ENCODE peak calls at places on chromosomes 12 and 14, in ten cellular contexts. T is fibroblast of mammary gland, M is left ventricle myocardium inferior, W is Calu3, R is AG09319, B is epithelial cell of esophagus, E is kidney epithelial cell, K is cardiac muscle cell, S is A549, N is neural crest cell. V is an unnamed sample.

GRCh38 chr12:79933043-79933442 is 1.9 kb downstream of the PPP1R12A start:
- DNase-seq in N (no peak), K (no peak), E (no peak), W (no peak), S (no peak), B (no peak), M (no peak), T (no peak), R (no peak), V (no peak)

GRCh38 chr12:89573081-89573810 is 47.4 kb upstream of the POC1B start:
- DNase-seq in M (no peak), R (no peak), B (no peak), K (no peak), T (peak; percentile 25), E (no peak), W (no peak), S (no peak), N (no peak), V (no peak)

GRCh38 chr12:68158427-68158826 is 1.1 kb downstream of the IFNG start:
- DNase-seq in B (peak; percentile 56), N (no peak), T (peak; percentile 28), S (peak; percentile 15), R (no peak), K (peak; percentile 28), W (peak; percentile 18), M (no peak), E (no peak), V (no peak)

GRCh38 chr12:57517187-57517586 is 3.1 kb downstream of the DDIT3 start:
- DNase-seq in T (peak; percentile 82), N (no peak), M (no peak), W (no peak), B (peak; percentile 52), S (peak; percentile 51), K (no peak), R (no peak), E (no peak), V (no peak)

GRCh38 chr12:52054838-52055741 is 3.8 kb downstream of the NR4A1 start:
- DNase-seq in E (no peak), M (no peak), S (peak; percentile 65), W (no peak), B (no peak), K (no peak), R (no peak), T (no peak), N (no peak), V (no peak)

GRCh38 chr12:121494093-121494787 is 86.6 kb downstream of the KDM2B start:
- DNase-seq in E (no peak), B (peak; percentile 37), N (peak; percentile 63), M (peak; percentile 37), S (peak; percentile 49), K (peak; percentile 50), W (peak; percentile 68), R (no peak), T (peak; percentile 45), V (peak; percentile 64)

GRCh38 chr12:6850796-6851152 is 312 bp downstream of the CDCA3 start:
- DNase-seq in T (no peak), B (no peak), S (no peak), R (no peak), K (no peak), N (no peak), W (no peak), E (no peak), M (no peak), V (no peak)

GRCh38 chr12:121132601-121133481 is at the start of gene P2RX7:
- DNase-seq in E (peak; percentile 47), B (peak; percentile 98), N (no peak), R (no peak), W (peak; percentile 69), S (peak; percentile 49), M (peak; percentile 80), T (peak; percentile 58), K (peak; percentile 39), V (peak; percentile 34)

GRCh38 chr14:77041837-77042557 is 13.5 kb upstream of the IRF2BPL start:
- DNase-seq in T (peak; percentile 97), B (peak; percentile 84), E (no peak), N (no peak), S (no peak), W (no peak), K (peak; percentile 8), M (peak; percentile 63), R (peak; percentile 74), V (no peak)

DNA sequence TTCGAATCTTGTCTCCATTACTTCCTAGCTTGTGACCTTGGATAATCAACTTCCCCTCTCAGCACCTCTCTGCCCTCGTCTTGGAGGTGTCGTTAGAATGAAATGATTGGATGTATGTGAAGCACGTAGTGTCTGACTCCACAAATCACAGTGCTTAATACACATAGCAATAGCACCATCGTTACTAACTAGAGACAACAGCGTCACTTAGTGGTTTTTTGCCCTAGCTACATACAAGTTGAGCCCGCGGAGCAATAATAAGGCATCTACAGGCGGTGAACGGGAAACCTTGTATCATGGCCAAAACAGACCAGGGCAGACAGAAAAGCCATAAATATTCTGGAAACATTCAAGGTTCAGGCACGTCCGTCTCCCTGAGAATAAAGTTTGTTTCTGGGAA is 154.9 kb downstream of the ASCL4 start:
- DNase-seq in N (no peak), K (peak; percentile 38), W (no peak), T (peak; percentile 31), M (no peak), R (no peak), B (peak; percentile 30), S (peak; percentile 80), E (no peak), V (no peak)
- TF ChIP-seq CTCF in N (peak; percentile 57), K (peak; percentile 15), W (no peak), T (peak; percentile 22), M (peak; percentile 19), R (peak; percentile 5), B (peak; percentile 28), S (peak; percentile 41), E (no peak), V (peak; percentile 36)

GRCh38 chr14:89237923-89238529 is 179.0 kb downstream of the FOXN3 start:
- DNase-seq in N (no peak), K (no peak), M (no peak), E (no peak), T (peak; percentile 29), W (no peak), R (peak; percentile 8), B (peak; percentile 26), S (peak; percentile 19), V (no peak)
- TF ChIP-seq CTCF in N (peak; percentile 50), K (peak; percentile 54), M (peak; percentile 48), E (peak; percentile 25), T (peak; percentile 46), W (no peak), R (peak; percentile 43), B (peak; percentile 52), S (peak; percentile 36), V (no peak)

GRCh38 chr12:64077922-64078321 is 144.2 kb downstream of the KICS2 start:
- DNase-seq in R (no peak), K (no peak), W (no peak), E (no peak), B (peak; percentile 26), M (no peak), S (peak; percentile 34), N (no peak), T (no peak), V (no peak)
- TF ChIP-seq CTCF in R (peak; percentile 10), K (peak; percentile 41), W (peak; percentile 31), E (peak; percentile 23), B (peak; percentile 51), M (peak; percentile 40), S (peak; percentile 25), N (peak; percentile 55), T (peak; percentile 47), V (peak; percentile 14)

GRCh38 chr12:113060336-113060960 is 3.9 kb downstream of the DTX1 start:
- DNase-seq in W (no peak), K (no peak), S (no peak), E (no peak), N (no peak), R (no peak), B (no peak), T (no peak), M (no peak), V (no peak)

GRCh38 chr12:113063396-113064350 is 7.1 kb downstream of the DTX1 start:
- DNase-seq in E (no peak), T (no peak), S (no peak), M (no peak), B (no peak), K (no peak), R (no peak), N (no peak), W (no peak), V (no peak)

GRCh38 chr12:113062502-113063395 is 6.2 kb downstream of the DTX1 start:
- DNase-seq in S (no peak), T (no peak), W (no peak), E (no peak), M (no peak), R (no peak), K (no peak), N (no peak), B (no peak), V (no peak)

GRCh38 chr12:113059071-113059595 is 2.6 kb downstream of the DTX1 start:
- DNase-seq in T (no peak), R (no peak), W (no peak), S (no peak), E (no peak), B (no peak), N (no peak), M (no peak), K (no peak), V (no peak)

DNA sequence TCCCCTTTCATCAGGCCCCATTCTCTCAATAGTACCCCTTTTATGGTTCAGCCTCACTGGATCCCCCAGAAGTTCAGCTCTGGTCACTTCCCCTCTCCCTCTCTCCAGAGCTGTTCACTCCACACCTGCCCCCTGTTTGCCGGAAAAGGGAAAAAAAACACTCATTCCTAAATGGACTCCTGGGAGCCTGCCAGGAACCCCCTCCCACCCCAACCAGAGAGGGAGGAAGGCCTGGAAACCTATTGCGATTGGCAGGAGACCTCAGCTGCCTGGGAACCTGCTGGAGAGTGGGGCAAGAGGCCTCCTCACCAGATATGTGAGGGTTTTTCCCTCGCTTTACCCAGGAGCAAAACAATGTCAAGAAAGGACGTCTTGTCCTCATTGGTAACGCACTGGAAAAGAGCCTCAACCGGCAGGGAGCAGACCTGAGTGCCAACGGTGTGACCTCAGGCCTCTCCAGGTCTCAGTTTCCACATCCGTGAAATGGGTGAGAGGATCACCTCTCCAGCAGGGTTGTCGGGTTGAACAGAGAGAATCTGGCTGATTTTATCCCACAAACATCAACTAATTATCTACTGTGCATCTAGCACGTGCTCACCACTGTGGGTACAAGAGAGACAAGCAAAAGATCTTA is 4.6 kb downstream of the DTX1 start:
- DNase-seq in N (no peak), B (no peak), W (no peak), S (no peak), T (no peak), M (no peak), K (no peak), E (no peak), R (no peak), V (no peak)
- TF ChIP-seq CTCF in N (no peak), B (no peak), W (no peak), S (no peak), T (no peak), M (no peak), K (no peak), E (no peak), R (no peak), V (no peak)

GRCh38 chr12:30942936-30943335 is 16.4 kb downstream of the TSPAN11 start:
- DNase-seq in R (no peak), E (no peak), T (no peak), K (no peak), M (no peak), B (no peak), S (no peak), N (no peak), W (no peak), V (no peak)
- TF ChIP-seq CTCF in R (no peak), E (no peak), T (no peak), K (no peak), M (no peak), B (no peak), S (no peak), N (no peak), W (no peak), V (no peak)

V was measured in nephron progenitor cell.